ENCODE peak calls at places on chromosomes 6 and 20, in nine cellular contexts. B is stimulated activated CD8-positive, alpha-beta memory T cell treated with anti-CD3 and anti-CD28 coated beads, Interleukin-4, amount 100 ng/mL, for 4 hours; A is GM06990; H is AG10803; M is ascending aorta; R is KBM-7; D is stomach; E is endothelial cell of umbilical vein; K is GM20000. W is an unnamed sample.

GRCh38 chr6:1636971-1637871 is 27.5 kb downstream of the FOXC1 start:
- DNase-seq in A (no peak), R (no peak), H (no peak), B (no peak), D (peak), K (peak), E (no peak), M (no peak), W (no peak)

GRCh38 chr20:64223526-64224067 is 32.0 kb upstream of the PCMTD2 start:
- DNase-seq in D (no peak), E (peak), A (no peak), B (no peak), H (peak), K (no peak), R (peak), M (no peak), W (no peak)

GRCh38 chr6:139457482-139457881 is 83.0 kb upstream of the CITED2 start:
- DNase-seq in H (peak), M (no peak), D (no peak), B (no peak), E (no peak), R (no peak), K (no peak), A (no peak), W (no peak)

GRCh38 chr6:99426454-99426762 is 1.3 kb upstream of the PNISR start:
- DNase-seq in K (no peak), M (no peak), H (no peak), B (no peak), E (no peak), A (no peak), D (no peak), R (no peak), W (no peak)

GRCh38 chr20:39036011-39036410 is 73.9 kb downstream of the DHX35 start:
- DNase-seq in M (no peak), B (no peak), H (peak), K (no peak), R (no peak), D (no peak), A (no peak), E (no peak), W (no peak)

GRCh38 chr6:111628117-111628866 is 22.6 kb upstream of the TRAF3IP2 start:
- DNase-seq in H (peak), A (no peak), R (no peak), D (no peak), K (no peak), M (peak), B (no peak), E (no peak), W (peak)

GRCh38 chr20:59866338-59866737 is 67.1 kb downstream of the SYCP2 start:
- DNase-seq in B (no peak), M (no peak), R (no peak), E (no peak), A (no peak), H (peak), D (no peak), K (no peak), W (no peak)

GRCh38 chr6:24799541-24799915 is 811 bp upstream of the ARMH2 start:
- DNase-seq in D (no peak), B (no peak), K (no peak), M (no peak), E (no peak), H (no peak), R (no peak), A (no peak), W (no peak)

GRCh38 chr6:37210313-37210898 is 40.5 kb downstream of the PIM1 start:
- DNase-seq in B (peak), E (peak), D (peak), H (peak), K (peak), M (peak), A (no peak), R (peak), W (peak)

GRCh38 chr20:16537918-16538317 is 35.3 kb downstream of the KIF16B start:
- DNase-seq in R (no peak), B (no peak), H (no peak), E (no peak), M (no peak), A (no peak), D (no peak), K (no peak), W (no peak)

GRCh38 chr6:64538760-64539159 is 903.2 kb downstream of the PHF3 start:
- DNase-seq in K (no peak), B (no peak), A (no peak), M (no peak), H (no peak), E (no peak), R (no peak), D (no peak), W (no peak)

W was measured in tibial artery.